ENCODE peak calls at places on chromosomes 7 and 10, in nine cellular contexts. C, W, X, F, J, Q, Y, V and B are unnamed samples.

GRCh38 chr7:76281006-76281705 is 21.3 kb upstream of the HSPB1 start:
- DNase-seq in C (no peak), W (no peak), X (no peak), F (no peak), J (no peak), Q (no peak), Y (no peak), V (no peak), B (no peak)

GRCh38 chr10:103257812-103258211 is 12.1 kb downstream of the RPEL1 start:
- DNase-seq in C (no peak), W (no peak), X (no peak), F (no peak), J (no peak), Q (no peak), Y (no peak), V (no peak), B (no peak)

GRCh38 chr7:93715234-93715633 is 140.7 kb upstream of the CALCR start:
- DNase-seq in C (peak), W (peak), X (peak), F (peak), J (peak), Q (peak), Y (peak), V (peak), B (peak)

GRCh38 chr10:76113952-76114351 is 682.5 kb downstream of the LRMDA start:
- DNase-seq in C (no peak), W (no peak), X (no peak), F (no peak), J (no peak), Q (no peak), Y (no peak), V (no peak), B (no peak)

GRCh38 chr7:45211066-45211465 is 53.5 kb downstream of the RAMP3 start:
- DNase-seq in C (no peak), W (peak), X (no peak), F (no peak), J (no peak), Q (no peak), Y (no peak), V (no peak), B (no peak)

GRCh38 chr7:28988818-28989595 is 30.9 kb upstream of the TRIL start:
- DNase-seq in C (no peak), W (no peak), X (no peak), F (peak), J (no peak), Q (no peak), Y (peak), V (no peak), B (peak)

GRCh38 chr7:71625534-71625933 is 493.6 kb downstream of the GALNT17 start:
- DNase-seq in C (no peak), W (no peak), X (no peak), F (no peak), J (no peak), Q (no peak), Y (no peak), V (no peak), B (no peak)

GRCh38 chr10:34815174-34816066 is at the start of gene PARD3:
- DNase-seq in C (peak), W (peak), X (peak), F (peak), J (no peak), Q (peak), Y (peak), V (peak), B (peak)

GRCh38 chr7:106205621-106206222 is 79.1 kb downstream of the NAMPT start:
- DNase-seq in C (no peak), W (no peak), X (no peak), F (no peak), J (no peak), Q (no peak), Y (peak), V (no peak), B (no peak)

GRCh38 chr7:144736880-144737493 is 98.9 kb downstream of the TPK1 start:
- DNase-seq in C (no peak), W (no peak), X (no peak), F (no peak), J (no peak), Q (no peak), Y (no peak), V (no peak), B (no peak)

GRCh38 chr7:2032876-2033407 is 199.8 kb downstream of the MAD1L1 start:
- DNase-seq in C (no peak), W (no peak), X (peak), F (no peak), J (no peak), Q (no peak), Y (no peak), V (no peak), B (no peak)

GRCh38 chr7:77428777-77429231 is 12.7 kb upstream of the GSAP start:
- DNase-seq in C (no peak), W (no peak), X (no peak), F (no peak), J (no peak), Q (no peak), Y (no peak), V (no peak), B (no peak)

GRCh38 chr7:90758933-90759562 is 162.9 kb downstream of the CDK14 start:
- DNase-seq in C (no peak), W (no peak), X (no peak), F (no peak), J (no peak), Q (no peak), Y (no peak), V (no peak), B (no peak)

GRCh38 chr10:60963441-60964256 is 19.7 kb upstream of the RHOBTB1 start:
- DNase-seq in C (no peak), W (no peak), X (no peak), F (no peak), J (no peak), Q (no peak), Y (peak), V (no peak), B (no peak)

GRCh38 chr10:84059526-84059925 is 79.8 kb upstream of the GHITM start:
- DNase-seq in C (no peak), W (no peak), X (no peak), F (no peak), J (no peak), Q (no peak), Y (no peak), V (peak), B (no peak)

GRCh38 chr7:18041202-18041601 is 13.6 kb upstream of the PRPS1L1 start:
- DNase-seq in C (no peak), W (no peak), X (no peak), F (no peak), J (no peak), Q (no peak), Y (peak), V (no peak), B (no peak)

GRCh38 chr10:91589015-91589655 is 43.7 kb downstream of the PPP1R3C start:
- DNase-seq in C (no peak), W (peak), X (no peak), F (no peak), J (no peak), Q (no peak), Y (peak), V (peak), B (peak)

GRCh38 chr7:27156508-27156898 is at the start of gene HOXA7:
- DNase-seq in C (peak), W (no peak), X (peak), F (peak), J (no peak), Q (peak), Y (peak), V (peak), B (peak)

GRCh38 chr10:104267721-104268690 is 978 bp upstream of the GSTO2 start:
- DNase-seq in C (no peak), W (no peak), X (peak), F (no peak), J (no peak), Q (no peak), Y (no peak), V (no peak), B (no peak)

DNA sequence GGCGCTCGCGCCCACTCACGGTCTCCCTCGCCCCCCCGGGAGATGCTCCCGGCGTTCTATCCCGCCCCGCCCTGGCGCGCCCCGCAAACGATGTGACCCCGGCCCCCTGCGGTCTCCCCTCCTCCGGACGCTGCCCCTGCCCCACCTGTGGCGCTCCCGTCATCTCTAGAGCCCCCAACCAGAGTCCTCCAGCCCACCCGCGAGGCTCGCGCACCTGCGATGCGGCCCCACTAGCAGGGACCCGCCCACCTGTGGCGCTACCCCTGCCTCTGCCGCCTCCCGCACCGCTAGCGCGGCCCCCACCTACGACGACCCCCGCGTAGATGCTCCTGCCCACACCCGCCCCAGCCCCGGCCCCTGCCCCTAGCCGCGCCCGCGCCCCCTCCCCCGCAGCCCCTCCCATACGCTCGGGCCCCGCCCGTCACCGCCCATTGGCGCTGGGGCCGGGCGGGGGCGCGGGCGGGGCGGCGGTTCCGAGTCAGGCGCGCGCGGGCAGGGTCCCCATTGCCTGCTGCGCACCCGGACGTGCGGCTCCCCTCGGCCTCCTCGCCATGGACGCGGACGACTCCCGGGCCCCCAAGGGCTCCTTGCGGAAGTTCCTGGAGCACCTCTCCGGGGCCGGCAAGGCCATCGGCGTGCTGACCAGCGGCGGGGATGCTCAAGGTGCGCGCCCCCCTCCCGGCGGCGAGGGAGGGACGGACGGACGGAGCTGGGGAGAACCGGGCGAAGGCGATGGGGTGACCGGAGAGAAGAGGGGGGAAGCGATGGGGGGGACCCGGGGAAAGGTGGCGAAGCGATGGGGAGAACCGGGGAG is at the start of gene PFKP:
- DNase-seq in C (no peak), W (peak), X (peak), F (peak), J (no peak), Q (peak), Y (no peak), V (peak), B (peak)
- TF ChIP-seq POLR2A in C (no peak), W (no peak), X (no peak), F (peak), J (peak), Q (peak), Y (peak), V (peak), B (peak)

DNA sequence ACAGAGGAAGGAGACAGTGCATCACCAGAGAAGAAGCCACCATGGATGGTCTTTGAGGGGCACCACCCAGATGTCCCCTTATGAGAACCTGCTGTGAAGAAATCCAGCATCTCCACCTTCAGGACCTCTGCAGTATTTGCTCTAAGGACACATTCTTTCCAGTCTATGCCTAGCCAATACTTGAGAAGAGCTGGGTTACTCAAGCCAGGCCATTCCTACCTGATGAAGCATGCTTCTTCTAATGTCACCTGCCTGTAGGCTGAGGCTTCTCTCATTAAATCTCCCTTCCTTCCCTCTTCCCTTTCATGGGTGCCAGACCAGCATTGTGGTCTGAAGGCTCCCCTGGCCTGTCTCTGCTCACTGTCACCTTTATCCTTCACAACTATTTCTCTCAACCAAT is 654.5 kb upstream of the AUTS2 start:
- DNase-seq in C (no peak), W (no peak), X (no peak), F (no peak), J (no peak), Q (no peak), Y (no peak), V (no peak), B (no peak)
- H3K27ac ChIP-seq in C (no peak), W (no peak), X (no peak), F (no peak), J (no peak), Q (no peak), Y (no peak), V (no peak), B (no peak)

GRCh38 chr10:77604941-77605351 is 32.7 kb downstream of the KCNMA1 start:
- DNase-seq in C (no peak), W (no peak), X (no peak), F (peak), J (no peak), Q (peak), Y (no peak), V (no peak), B (no peak)

GRCh38 chr10:77605466-77605865 is 32.1 kb downstream of the KCNMA1 start:
- DNase-seq in C (no peak), W (no peak), X (no peak), F (no peak), J (no peak), Q (no peak), Y (no peak), V (peak), B (no peak)

GRCh38 chr10:77609781-77610272 is 27.8 kb downstream of the KCNMA1 start:
- DNase-seq in C (no peak), W (no peak), X (no peak), F (no peak), J (no peak), Q (no peak), Y (peak), V (no peak), B (no peak)

GRCh38 chr10:77606751-77607150 is 30.9 kb downstream of the KCNMA1 start:
- DNase-seq in C (no peak), W (no peak), X (no peak), F (no peak), J (no peak), Q (no peak), Y (no peak), V (no peak), B (no peak)

DNA sequence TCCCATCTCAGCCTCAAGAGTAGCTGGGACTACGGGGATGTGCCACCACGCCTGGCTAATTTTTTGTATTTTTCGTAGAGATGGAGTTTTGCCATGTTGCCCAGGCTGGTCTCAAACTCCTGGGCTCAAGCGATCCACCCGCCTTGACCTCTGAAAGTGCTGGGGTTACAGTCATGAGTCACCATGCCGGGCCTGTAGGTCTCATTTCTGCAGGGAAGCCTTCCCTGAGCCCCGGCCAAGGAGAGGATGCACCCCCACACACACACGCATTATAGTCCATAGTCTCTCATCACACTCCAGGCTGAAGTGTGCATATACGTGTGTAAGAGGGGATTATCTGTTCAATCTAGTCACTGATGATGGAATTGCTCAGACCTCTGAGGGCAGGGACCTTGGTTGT is 29.3 kb downstream of the KCNMA1 start:
- DNase-seq in C (no peak), W (no peak), X (no peak), F (no peak), J (no peak), Q (no peak), Y (no peak), V (no peak), B (peak)
- TF ChIP-seq POLR2A in C (no peak), W (no peak), X (no peak), F (no peak), J (no peak), Q (no peak), Y (no peak), V (no peak), B (no peak)

GRCh38 chr7:134433430-134433829 is 25.5 kb downstream of the AKR1B1 start:
- DNase-seq in C (no peak), W (no peak), X (no peak), F (no peak), J (no peak), Q (no peak), Y (no peak), V (no peak), B (no peak)

GRCh38 chr7:134431805-134432204 is 27.1 kb downstream of the AKR1B1 start:
- DNase-seq in C (no peak), W (no peak), X (peak), F (peak), J (no peak), Q (peak), Y (no peak), V (peak), B (no peak)

GRCh38 chr7:134435161-134435920 is 23.6 kb downstream of the AKR1B1 start:
- DNase-seq in C (no peak), W (no peak), X (no peak), F (no peak), J (no peak), Q (no peak), Y (peak), V (peak), B (no peak)

GRCh38 chr7:134434701-134435100 is 24.2 kb downstream of the AKR1B1 start:
- DNase-seq in C (no peak), W (no peak), X (no peak), F (no peak), J (no peak), Q (no peak), Y (no peak), V (no peak), B (no peak)

GRCh38 chr7:134432296-134433152 is 26.4 kb downstream of the AKR1B1 start:
- DNase-seq in C (peak), W (peak), X (peak), F (peak), J (peak), Q (peak), Y (peak), V (peak), B (peak)
- H3K27ac ChIP-seq in C (no peak), W (peak), X (peak), F (peak), J (peak), Q (peak), Y (peak), V (peak), B (peak)

GRCh38 chr10:88991900-88992237 is 1.3 kb downstream of the FAS start:
- DNase-seq in C (no peak), W (no peak), X (no peak), F (no peak), J (no peak), Q (no peak), Y (no peak), V (no peak), B (no peak)

GRCh38 chr10:88989423-88989822 is 1.2 kb upstream of the FAS start:
- DNase-seq in C (no peak), W (no peak), X (no peak), F (no peak), J (no peak), Q (no peak), Y (no peak), V (no peak), B (no peak)

GRCh38 chr10:88989824-88990527 is 622 bp upstream of the FAS start:
- DNase-seq in C (peak), W (no peak), X (no peak), F (no peak), J (no peak), Q (no peak), Y (peak), V (no peak), B (peak)

GRCh38 chr10:88991161-88991899 is 732 bp downstream of the FAS start:
- DNase-seq in C (peak), W (peak), X (peak), F (peak), J (peak), Q (peak), Y (peak), V (peak), B (peak)

GRCh38 chr10:88990528-88991160 is at the start of gene FAS:
- DNase-seq in C (peak), W (peak), X (peak), F (peak), J (peak), Q (peak), Y (peak), V (peak), B (peak)
- TF ChIP-seq POLR2A in C (no peak), W (no peak), X (no peak), F (peak), J (no peak), Q (peak), Y (no peak), V (peak), B (peak)

GRCh38 chr7:42193457-42194111 is 43.4 kb downstream of the GLI3 start:
- DNase-seq in C (no peak), W (no peak), X (no peak), F (no peak), J (no peak), Q (no peak), Y (peak), V (no peak), B (no peak)

GRCh38 chr7:42192072-42192471 is 44.9 kb downstream of the GLI3 start:
- DNase-seq in C (no peak), W (no peak), X (no peak), F (no peak), J (no peak), Q (no peak), Y (no peak), V (no peak), B (no peak)

GRCh38 chr7:42192851-42193456 is 44.1 kb downstream of the GLI3 start:
- DNase-seq in C (no peak), W (no peak), X (no peak), F (no peak), J (no peak), Q (no peak), Y (peak), V (no peak), B (no peak)

GRCh38 chr7:42197391-42197790 is 39.6 kb downstream of the GLI3 start:
- DNase-seq in C (peak), W (no peak), X (no peak), F (no peak), J (no peak), Q (no peak), Y (peak), V (no peak), B (no peak)

DNA sequence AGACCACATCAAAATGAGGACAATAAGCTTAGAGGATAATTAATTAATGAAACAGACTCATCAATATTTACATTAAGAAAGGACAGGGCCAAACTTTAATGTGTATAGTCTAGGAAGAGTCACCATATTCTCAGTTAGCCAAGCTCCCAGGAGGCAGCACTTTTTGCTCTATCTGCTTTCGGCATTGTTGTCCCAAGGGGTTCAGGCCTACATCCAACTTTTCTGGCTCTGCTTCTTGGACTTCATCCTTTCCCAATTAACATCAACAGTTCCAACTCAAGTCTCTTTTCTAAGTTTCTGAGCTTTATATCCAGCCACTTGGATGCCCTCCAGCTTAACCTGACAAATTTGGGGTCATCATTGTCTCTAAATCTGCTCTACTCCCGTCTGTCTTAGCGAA is 42.8 kb downstream of the GLI3 start:
- DNase-seq in C (peak), W (no peak), X (no peak), F (no peak), J (no peak), Q (no peak), Y (no peak), V (no peak), B (no peak)
- H3K27ac ChIP-seq in C (no peak), W (no peak), X (no peak), F (no peak), J (no peak), Q (no peak), Y (no peak), V (no peak), B (peak)

GRCh38 chr10:99430116-99430450 is 341 bp downstream of the GOT1 start:
- DNase-seq in C (no peak), W (no peak), X (no peak), F (no peak), J (no peak), Q (no peak), Y (no peak), V (no peak), B (no peak)

GRCh38 chr10:99432047-99432446 is 1.6 kb upstream of the GOT1 start:
- DNase-seq in C (no peak), W (no peak), X (no peak), F (no peak), J (no peak), Q (no peak), Y (no peak), V (no peak), B (no peak)

GRCh38 chr10:99431190-99431549 is 746 bp upstream of the GOT1 start:
- DNase-seq in C (peak), W (peak), X (peak), F (peak), J (peak), Q (peak), Y (peak), V (peak), B (peak)

GRCh38 chr10:99429521-99430095 is 816 bp downstream of the GOT1 start:
- DNase-seq in C (no peak), W (no peak), X (no peak), F (no peak), J (no peak), Q (no peak), Y (no peak), V (no peak), B (no peak)

GRCh38 chr10:99430451-99431189 is at the start of gene GOT1:
- DNase-seq in C (peak), W (peak), X (peak), F (peak), J (peak), Q (peak), Y (peak), V (peak), B (peak)
- TF ChIP-seq POLR2A in C (peak), W (peak), X (no peak), F (peak), J (peak), Q (peak), Y (peak), V (peak), B (peak)